ENCODE peak calls at places on chromosomes 16 and 17, in four cellular contexts. One of them, this sample, is unnamed.
A peak's percentile ranks its signal among the peaks of the same experiment; 100 is the strongest.

GRCh38 chr17:82302991-82303943 is 14.1 kb downstream of the CD7 start:
- DNase-seq in central memory CD4-positive, alpha-beta T cell: peak; percentile 55
- DNase-seq in NCI-H1436: no peak
- DNase-seq in NK-92 treated with Interleukin-12 subunit alpha and Interleukin-12 subunit beta, amount 100 ng/mL, for 24 hours: no peak
- DNase-seq in this sample: no peak

GRCh38 chr16:84048306-84048705 is 5.7 kb upstream of the SLC38A8 start:
- DNase-seq in central memory CD4-positive, alpha-beta T cell: no peak
- DNase-seq in NCI-H1436: no peak
- DNase-seq in NK-92 treated with Interleukin-12 subunit alpha and Interleukin-12 subunit beta, amount 100 ng/mL, for 24 hours: no peak
- DNase-seq in this sample: no peak

GRCh38 chr17:81735181-81736102 is 23.4 kb downstream of the SLC25A10 start:
- DNase-seq in NCI-H1436: peak; percentile 63
- DNase-seq in NK-92 treated with Interleukin-12 subunit alpha and Interleukin-12 subunit beta, amount 100 ng/mL, for 24 hours: no peak
- DNase-seq in central memory CD4-positive, alpha-beta T cell: no peak
- DNase-seq in this sample: peak; percentile 26

GRCh38 chr16:85627102-85627834 is 14.1 kb downstream of the GSE1 start:
- DNase-seq in central memory CD4-positive, alpha-beta T cell: no peak
- DNase-seq in NK-92 treated with Interleukin-12 subunit alpha and Interleukin-12 subunit beta, amount 100 ng/mL, for 24 hours: no peak
- DNase-seq in NCI-H1436: no peak
- DNase-seq in this sample: no peak

GRCh38 chr17:63984206-63984605 is 11.5 kb upstream of the SCN4A start:
- DNase-seq in NCI-H1436: no peak
- DNase-seq in NK-92 treated with Interleukin-12 subunit alpha and Interleukin-12 subunit beta, amount 100 ng/mL, for 24 hours: no peak
- DNase-seq in central memory CD4-positive, alpha-beta T cell: no peak
- DNase-seq in this sample: no peak

GRCh38 chr17:29592850-29593545 is at the start of gene ANKRD13B:
- DNase-seq in NK-92 treated with Interleukin-12 subunit alpha and Interleukin-12 subunit beta, amount 100 ng/mL, for 24 hours: peak; percentile 38
- DNase-seq in NCI-H1436: peak; percentile 90
- DNase-seq in central memory CD4-positive, alpha-beta T cell: no peak
- DNase-seq in this sample: no peak

GRCh38 chr17:19753661-19754463 is 5.8 kb upstream of the ALDH3A1 start:
- DNase-seq in NCI-H1436: peak; percentile 29
- DNase-seq in central memory CD4-positive, alpha-beta T cell: no peak
- DNase-seq in NK-92 treated with Interleukin-12 subunit alpha and Interleukin-12 subunit beta, amount 100 ng/mL, for 24 hours: no peak
- DNase-seq in this sample: no peak

GRCh38 chr16:64196444-64196843 is 925.4 kb downstream of the CDH11 start:
- DNase-seq in central memory CD4-positive, alpha-beta T cell: no peak
- DNase-seq in NK-92 treated with Interleukin-12 subunit alpha and Interleukin-12 subunit beta, amount 100 ng/mL, for 24 hours: no peak
- DNase-seq in NCI-H1436: no peak
- DNase-seq in this sample: no peak

GRCh38 chr16:1526608-1527555 is 6.6 kb upstream of the TMEM204 start:
- DNase-seq in NCI-H1436: no peak
- DNase-seq in NK-92 treated with Interleukin-12 subunit alpha and Interleukin-12 subunit beta, amount 100 ng/mL, for 24 hours: no peak
- DNase-seq in central memory CD4-positive, alpha-beta T cell: peak; percentile 47
- DNase-seq in this sample: no peak

GRCh38 chr16:56421313-56421712 is 4.0 kb downstream of the AMFR start:
- DNase-seq in NK-92 treated with Interleukin-12 subunit alpha and Interleukin-12 subunit beta, amount 100 ng/mL, for 24 hours: no peak
- DNase-seq in central memory CD4-positive, alpha-beta T cell: no peak
- DNase-seq in NCI-H1436: no peak
- DNase-seq in this sample: peak; percentile 44

GRCh38 chr16:57115504-57116182 is 23.3 kb downstream of the CPNE2 start:
- DNase-seq in NCI-H1436: peak; percentile 87
- DNase-seq in central memory CD4-positive, alpha-beta T cell: no peak
- DNase-seq in NK-92 treated with Interleukin-12 subunit alpha and Interleukin-12 subunit beta, amount 100 ng/mL, for 24 hours: no peak
- DNase-seq in this sample: no peak

GRCh38 chr16:2142942-2143868 is 5.2 kb upstream of the RAB26 start:
- DNase-seq in NK-92 treated with Interleukin-12 subunit alpha and Interleukin-12 subunit beta, amount 100 ng/mL, for 24 hours: no peak
- DNase-seq in central memory CD4-positive, alpha-beta T cell: no peak
- DNase-seq in NCI-H1436: no peak
- DNase-seq in this sample: no peak

GRCh38 chr17:66578781-66579489 is 256.0 kb upstream of the CACNG5 start:
- DNase-seq in NCI-H1436: no peak
- DNase-seq in central memory CD4-positive, alpha-beta T cell: no peak
- DNase-seq in NK-92 treated with Interleukin-12 subunit alpha and Interleukin-12 subunit beta, amount 100 ng/mL, for 24 hours: peak; percentile 15
- DNase-seq in this sample: no peak

GRCh38 chr17:31235110-31235509 is 61.9 kb downstream of the OMG start:
- DNase-seq in NK-92 treated with Interleukin-12 subunit alpha and Interleukin-12 subunit beta, amount 100 ng/mL, for 24 hours: no peak
- DNase-seq in NCI-H1436: no peak
- DNase-seq in central memory CD4-positive, alpha-beta T cell: no peak
- DNase-seq in this sample: no peak

GRCh38 chr16:12553191-12553590 is 250.5 kb downstream of the CPPED1 start:
- DNase-seq in NCI-H1436: no peak
- DNase-seq in central memory CD4-positive, alpha-beta T cell: no peak
- DNase-seq in NK-92 treated with Interleukin-12 subunit alpha and Interleukin-12 subunit beta, amount 100 ng/mL, for 24 hours: no peak
- DNase-seq in this sample: no peak

GRCh38 chr17:44556114-44556853 is 1.0 kb upstream of the FZD2 start:
- DNase-seq in NCI-H1436: peak; percentile 60
- DNase-seq in NK-92 treated with Interleukin-12 subunit alpha and Interleukin-12 subunit beta, amount 100 ng/mL, for 24 hours: peak; percentile 16
- DNase-seq in central memory CD4-positive, alpha-beta T cell: no peak
- DNase-seq in this sample: peak; percentile 30

GRCh38 chr17:74759243-74759801 is 10.9 kb downstream of the NHERF1 start:
- DNase-seq in NK-92 treated with Interleukin-12 subunit alpha and Interleukin-12 subunit beta, amount 100 ng/mL, for 24 hours: peak; percentile 48
- DNase-seq in central memory CD4-positive, alpha-beta T cell: peak; percentile 64
- DNase-seq in NCI-H1436: no peak
- DNase-seq in this sample: no peak

GRCh38 chr17:82985973-82986372 is 93.4 kb upstream of the METRNL start:
- DNase-seq in NCI-H1436: no peak
- DNase-seq in NK-92 treated with Interleukin-12 subunit alpha and Interleukin-12 subunit beta, amount 100 ng/mL, for 24 hours: no peak
- DNase-seq in central memory CD4-positive, alpha-beta T cell: peak; percentile 70
- DNase-seq in this sample: no peak

GRCh38 chr17:28612936-28613872 is 781 bp downstream of the RSKR start:
- DNase-seq in NCI-H1436: peak; percentile 6
- DNase-seq in central memory CD4-positive, alpha-beta T cell: peak; percentile 25
- DNase-seq in NK-92 treated with Interleukin-12 subunit alpha and Interleukin-12 subunit beta, amount 100 ng/mL, for 24 hours: no peak
- DNase-seq in this sample: no peak

GRCh38 chr17:81406117-81406953 is 11.1 kb downstream of the BAHCC1 start:
- DNase-seq in NCI-H1436: no peak
- DNase-seq in NK-92 treated with Interleukin-12 subunit alpha and Interleukin-12 subunit beta, amount 100 ng/mL, for 24 hours: no peak
- DNase-seq in central memory CD4-positive, alpha-beta T cell: no peak
- DNase-seq in this sample: no peak

GRCh38 chr17:33124871-33125551 is 133.4 kb downstream of the SPACA3 start:
- DNase-seq in NCI-H1436: no peak
- DNase-seq in NK-92 treated with Interleukin-12 subunit alpha and Interleukin-12 subunit beta, amount 100 ng/mL, for 24 hours: no peak
- DNase-seq in central memory CD4-positive, alpha-beta T cell: no peak
- DNase-seq in this sample: no peak

GRCh38 chr16:23079683-23080221 is 69.5 kb downstream of the USP31 start:
- DNase-seq in NK-92 treated with Interleukin-12 subunit alpha and Interleukin-12 subunit beta, amount 100 ng/mL, for 24 hours: no peak
- DNase-seq in NCI-H1436: no peak
- DNase-seq in central memory CD4-positive, alpha-beta T cell: no peak
- DNase-seq in this sample: no peak

GRCh38 chr17:52233632-52234031 is 75.1 kb upstream of the CA10 start:
- DNase-seq in NK-92 treated with Interleukin-12 subunit alpha and Interleukin-12 subunit beta, amount 100 ng/mL, for 24 hours: no peak
- DNase-seq in central memory CD4-positive, alpha-beta T cell: no peak
- DNase-seq in NCI-H1436: no peak
- DNase-seq in this sample: no peak

GRCh38 chr16:726438-727290 is at the start of the genes CCDC78 and HAGHL:
- DNase-seq in central memory CD4-positive, alpha-beta T cell: peak; percentile 43
- DNase-seq in NCI-H1436: peak; percentile 12
- DNase-seq in NK-92 treated with Interleukin-12 subunit alpha and Interleukin-12 subunit beta, amount 100 ng/mL, for 24 hours: peak; percentile 61
- DNase-seq in this sample: no peak

GRCh38 chr17:63918305-63918704 is 334 bp downstream of the GH1 start:
- DNase-seq in central memory CD4-positive, alpha-beta T cell: no peak
- DNase-seq in NK-92 treated with Interleukin-12 subunit alpha and Interleukin-12 subunit beta, amount 100 ng/mL, for 24 hours: no peak
- DNase-seq in NCI-H1436: no peak
- DNase-seq in this sample: no peak

GRCh38 chr16:396199-396598 is 800 bp upstream of the NME4 start:
- DNase-seq in NK-92 treated with Interleukin-12 subunit alpha and Interleukin-12 subunit beta, amount 100 ng/mL, for 24 hours: no peak
- DNase-seq in central memory CD4-positive, alpha-beta T cell: no peak
- DNase-seq in NCI-H1436: no peak
- DNase-seq in this sample: no peak

GRCh38 chr16:74466872-74467271 is 45.6 kb upstream of the CLEC18B start:
- DNase-seq in NCI-H1436: no peak
- DNase-seq in central memory CD4-positive, alpha-beta T cell: peak; percentile 36
- DNase-seq in NK-92 treated with Interleukin-12 subunit alpha and Interleukin-12 subunit beta, amount 100 ng/mL, for 24 hours: no peak
- DNase-seq in this sample: no peak

GRCh38 chr17:4607261-4607731 is 23.0 kb downstream of the SMTNL2 start:
- DNase-seq in central memory CD4-positive, alpha-beta T cell: no peak
- DNase-seq in NK-92 treated with Interleukin-12 subunit alpha and Interleukin-12 subunit beta, amount 100 ng/mL, for 24 hours: no peak
- DNase-seq in NCI-H1436: no peak
- DNase-seq in this sample: no peak

GRCh38 chr17:55664287-55664686 is 58.4 kb downstream of the TMEM100 start:
- DNase-seq in NCI-H1436: no peak
- DNase-seq in central memory CD4-positive, alpha-beta T cell: no peak
- DNase-seq in NK-92 treated with Interleukin-12 subunit alpha and Interleukin-12 subunit beta, amount 100 ng/mL, for 24 hours: no peak
- DNase-seq in this sample: peak; percentile 17

GRCh38 chr16:81558444-81559175 is 114.0 kb downstream of the CMIP start:
- DNase-seq in NCI-H1436: peak; percentile 68
- DNase-seq in NK-92 treated with Interleukin-12 subunit alpha and Interleukin-12 subunit beta, amount 100 ng/mL, for 24 hours: no peak
- DNase-seq in central memory CD4-positive, alpha-beta T cell: no peak
- DNase-seq in this sample: no peak

GRCh38 chr17:67150826-67151225 is 94.2 kb downstream of the HELZ start:
- DNase-seq in NK-92 treated with Interleukin-12 subunit alpha and Interleukin-12 subunit beta, amount 100 ng/mL, for 24 hours: no peak
- DNase-seq in central memory CD4-positive, alpha-beta T cell: no peak
- DNase-seq in NCI-H1436: no peak
- DNase-seq in this sample: no peak

GRCh38 chr16:67862623-67863583 is 9.9 kb upstream of the EDC4 start:
- DNase-seq in NK-92 treated with Interleukin-12 subunit alpha and Interleukin-12 subunit beta, amount 100 ng/mL, for 24 hours: no peak
- DNase-seq in central memory CD4-positive, alpha-beta T cell: no peak
- DNase-seq in NCI-H1436: no peak
- DNase-seq in this sample: no peak

GRCh38 chr16:12557808-12558207 is 245.9 kb downstream of the CPPED1 start:
- DNase-seq in NK-92 treated with Interleukin-12 subunit alpha and Interleukin-12 subunit beta, amount 100 ng/mL, for 24 hours: no peak
- DNase-seq in central memory CD4-positive, alpha-beta T cell: no peak
- DNase-seq in NCI-H1436: no peak
- DNase-seq in this sample: no peak

GRCh38 chr17:48313096-48313495 is 116.9 kb downstream of the SKAP1 start:
- DNase-seq in NK-92 treated with Interleukin-12 subunit alpha and Interleukin-12 subunit beta, amount 100 ng/mL, for 24 hours: no peak
- DNase-seq in central memory CD4-positive, alpha-beta T cell: no peak
- DNase-seq in NCI-H1436: no peak
- DNase-seq in this sample: no peak

GRCh38 chr17:49076575-49077384 is 55.8 kb upstream of the B4GALNT2 start:
- DNase-seq in central memory CD4-positive, alpha-beta T cell: no peak
- DNase-seq in NCI-H1436: no peak
- DNase-seq in NK-92 treated with Interleukin-12 subunit alpha and Interleukin-12 subunit beta, amount 100 ng/mL, for 24 hours: no peak
- DNase-seq in this sample: no peak

GRCh38 chr17:79664925-79665738 is 54.3 kb upstream of the RBFOX3 start:
- DNase-seq in central memory CD4-positive, alpha-beta T cell: no peak
- DNase-seq in NCI-H1436: peak; percentile 34
- DNase-seq in NK-92 treated with Interleukin-12 subunit alpha and Interleukin-12 subunit beta, amount 100 ng/mL, for 24 hours: no peak
- DNase-seq in this sample: no peak